ENCODE peak calls at places on chromosome 4, in four cellular contexts. One of them, this sample, is unnamed.
A peak's percentile ranks its signal among the peaks of the same experiment; 100 is the strongest.

GRCh38 chr4:148015058-148015457 is 283.2 kb downstream of the ARHGAP10 start:
- DNase-seq in H1: no peak
- DNase-seq in SK-N-SH: no peak
- DNase-seq in K562: no peak
- DNase-seq in this sample: no peak

GRCh38 chr4:113835005-113835404 is 73.5 kb upstream of the CAMK2D start:
- DNase-seq in H1: no peak
- DNase-seq in K562: no peak
- DNase-seq in SK-N-SH: no peak
- DNase-seq in this sample: no peak

GRCh38 chr4:139550724-139551429 is 5.1 kb downstream of the SETD7 start:
- DNase-seq in H1: no peak
- DNase-seq in K562: no peak
- DNase-seq in SK-N-SH: no peak
- DNase-seq in this sample: peak; percentile 27

GRCh38 chr4:126223784-126224407 is 909.1 kb downstream of the FAT4 start:
- DNase-seq in SK-N-SH: no peak
- DNase-seq in K562: peak; percentile 9
- DNase-seq in H1: no peak
- DNase-seq in this sample: no peak

GRCh38 chr4:1400861-1401408 is 5.3 kb downstream of the NKX1-1 start:
- DNase-seq in H1: no peak
- DNase-seq in K562: no peak
- DNase-seq in SK-N-SH: peak; percentile 30
- DNase-seq in this sample: peak; percentile 14

GRCh38 chr4:71833175-71833900 is 49.5 kb upstream of the GC start:
- DNase-seq in H1: no peak
- DNase-seq in SK-N-SH: no peak
- DNase-seq in K562: peak; percentile 9
- DNase-seq in this sample: no peak

GRCh38 chr4:55549888-55550287 is 3.2 kb upstream of the CLOCK start:
- DNase-seq in K562: no peak
- DNase-seq in H1: no peak
- DNase-seq in SK-N-SH: no peak
- DNase-seq in this sample: no peak

GRCh38 chr4:27123050-27123768 is 262.6 kb downstream of the STIM2 start:
- DNase-seq in K562: no peak
- DNase-seq in H1: peak; percentile 69
- DNase-seq in SK-N-SH: no peak
- DNase-seq in this sample: peak; percentile 34

GRCh38 chr4:2807571-2807970 is 14.7 kb downstream of the SH3BP2 start:
- DNase-seq in H1: no peak
- DNase-seq in SK-N-SH: no peak
- DNase-seq in K562: no peak
- DNase-seq in this sample: no peak

GRCh38 chr4:126799971-126800722 is 832.6 kb upstream of the INTU start:
- DNase-seq in K562: no peak
- DNase-seq in H1: no peak
- DNase-seq in SK-N-SH: no peak
- DNase-seq in this sample: no peak

GRCh38 chr4:15436515-15436914 is 8.7 kb downstream of the C1QTNF7 start:
- DNase-seq in K562: no peak
- DNase-seq in SK-N-SH: peak; percentile 32
- DNase-seq in H1: no peak
- DNase-seq in this sample: no peak

GRCh38 chr4:153115322-153116100 is 88.7 kb upstream of the TRIM2 start:
- DNase-seq in SK-N-SH: no peak
- DNase-seq in H1: no peak
- DNase-seq in K562: no peak
- DNase-seq in this sample: no peak

GRCh38 chr4:9866931-9867330 is 85.5 kb downstream of the DRD5 start:
- DNase-seq in K562: no peak
- DNase-seq in H1: no peak
- DNase-seq in SK-N-SH: no peak
- DNase-seq in this sample: no peak

GRCh38 chr4:146346276-146346675 is 131.9 kb downstream of the REELD1 start:
- DNase-seq in H1: no peak
- DNase-seq in SK-N-SH: no peak
- DNase-seq in K562: no peak
- DNase-seq in this sample: no peak

GRCh38 chr4:77701111-77701510 is 95.5 kb downstream of the CXCL13 start:
- DNase-seq in K562: no peak
- DNase-seq in H1: no peak
- DNase-seq in SK-N-SH: no peak
- DNase-seq in this sample: no peak

GRCh38 chr4:42995343-42995944 is 102.9 kb downstream of the GRXCR1 start:
- DNase-seq in SK-N-SH: peak; percentile 57
- DNase-seq in H1: no peak
- DNase-seq in K562: peak; percentile 13
- DNase-seq in this sample: no peak
- TF ChIP-seq TEAD4 in SK-N-SH: no peak
- TF ChIP-seq TEAD4 in H1: no peak
- TF ChIP-seq TEAD4 in K562: no peak
- TF ChIP-seq TEAD4 in this sample: no peak

DNA sequence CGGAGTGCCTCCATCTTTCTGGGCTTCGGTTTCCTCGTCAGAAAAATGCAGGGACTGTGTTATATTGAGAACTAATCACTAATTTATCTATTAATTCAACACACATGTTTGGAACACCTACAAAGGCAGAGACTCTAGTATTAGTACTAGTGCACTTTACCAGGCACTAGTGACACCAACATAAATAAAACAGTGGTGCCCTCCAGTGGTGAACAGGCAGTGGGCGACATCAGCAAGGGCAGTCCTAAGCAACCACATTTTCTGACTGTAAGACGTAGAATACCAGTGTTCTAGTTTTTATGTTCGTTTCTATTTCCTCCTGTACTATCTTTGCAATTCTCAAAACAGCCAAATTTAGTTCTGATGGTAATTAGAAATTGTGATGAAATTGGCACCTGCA is 69.1 kb upstream of the UCP1 start:
- DNase-seq in K562: peak; percentile 49
- DNase-seq in H1: no peak
- DNase-seq in SK-N-SH: peak; percentile 69
- DNase-seq in this sample: peak; percentile 45
- TF ChIP-seq TEAD4 in K562: no peak
- TF ChIP-seq TEAD4 in H1: no peak
- TF ChIP-seq TEAD4 in SK-N-SH: no peak
- TF ChIP-seq TEAD4 in this sample: no peak

GRCh38 chr4:135775909-135776308 is 1574.3 kb upstream of the PABPC4L start:
- DNase-seq in K562: no peak
- DNase-seq in H1: no peak
- DNase-seq in SK-N-SH: no peak
- DNase-seq in this sample: no peak

DNA sequence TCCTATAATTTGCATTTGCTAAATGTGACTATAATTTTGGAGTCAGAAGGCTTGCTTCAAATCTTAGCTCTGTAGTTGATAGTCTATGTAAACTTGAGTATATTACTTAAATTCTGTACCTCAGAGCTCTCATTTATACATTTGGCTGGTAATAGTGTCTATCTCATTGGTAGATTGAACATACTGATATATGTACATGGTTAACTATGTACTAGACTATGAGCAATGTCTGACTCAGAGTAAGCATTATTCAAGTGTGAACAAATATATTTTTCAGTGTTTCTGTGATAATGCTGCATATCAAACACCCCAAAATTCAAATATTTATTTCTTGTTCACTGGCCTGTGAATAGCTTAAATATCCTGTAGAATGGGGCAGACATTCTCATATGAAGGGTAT is 1568.9 kb upstream of the PABPC4L start:
- DNase-seq in SK-N-SH: no peak
- DNase-seq in H1: no peak
- DNase-seq in K562: no peak
- DNase-seq in this sample: no peak
- TF ChIP-seq TEAD4 in SK-N-SH: no peak
- TF ChIP-seq TEAD4 in H1: no peak
- TF ChIP-seq TEAD4 in K562: no peak
- TF ChIP-seq TEAD4 in this sample: no peak

GRCh38 chr4:7476820-7477219 is 42.1 kb upstream of the PSAPL1 start:
- DNase-seq in K562: no peak
- DNase-seq in SK-N-SH: no peak
- DNase-seq in H1: no peak
- DNase-seq in this sample: no peak
- TF ChIP-seq TEAD4 in K562: no peak
- TF ChIP-seq TEAD4 in SK-N-SH: no peak
- TF ChIP-seq TEAD4 in H1: no peak
- TF ChIP-seq TEAD4 in this sample: no peak

GRCh38 chr4:61440306-61440705 is 240.2 kb downstream of the ADGRL3 start:
- DNase-seq in K562: no peak
- DNase-seq in SK-N-SH: no peak
- DNase-seq in H1: no peak
- DNase-seq in this sample: no peak
- TF ChIP-seq TEAD4 in K562: no peak
- TF ChIP-seq TEAD4 in SK-N-SH: no peak
- TF ChIP-seq TEAD4 in H1: no peak
- TF ChIP-seq TEAD4 in this sample: no peak

GRCh38 chr4:186554890-186555827 is at the start of gene MTNR1A:
- DNase-seq in SK-N-SH: peak; percentile 48
- DNase-seq in K562: no peak
- DNase-seq in H1: no peak
- DNase-seq in this sample: peak; percentile 70

GRCh38 chr4:186554485-186554884 is 882 bp downstream of the MTNR1A start:
- DNase-seq in SK-N-SH: no peak
- DNase-seq in H1: no peak
- DNase-seq in K562: no peak
- DNase-seq in this sample: peak; percentile 52

GRCh38 chr4:186551849-186552248 is 3.5 kb downstream of the MTNR1A start:
- DNase-seq in K562: no peak
- DNase-seq in SK-N-SH: no peak
- DNase-seq in H1: no peak
- DNase-seq in this sample: no peak

GRCh38 chr4:186557061-186557460 is 1.7 kb upstream of the MTNR1A start:
- DNase-seq in H1: no peak
- DNase-seq in K562: no peak
- DNase-seq in SK-N-SH: no peak
- DNase-seq in this sample: no peak

DNA sequence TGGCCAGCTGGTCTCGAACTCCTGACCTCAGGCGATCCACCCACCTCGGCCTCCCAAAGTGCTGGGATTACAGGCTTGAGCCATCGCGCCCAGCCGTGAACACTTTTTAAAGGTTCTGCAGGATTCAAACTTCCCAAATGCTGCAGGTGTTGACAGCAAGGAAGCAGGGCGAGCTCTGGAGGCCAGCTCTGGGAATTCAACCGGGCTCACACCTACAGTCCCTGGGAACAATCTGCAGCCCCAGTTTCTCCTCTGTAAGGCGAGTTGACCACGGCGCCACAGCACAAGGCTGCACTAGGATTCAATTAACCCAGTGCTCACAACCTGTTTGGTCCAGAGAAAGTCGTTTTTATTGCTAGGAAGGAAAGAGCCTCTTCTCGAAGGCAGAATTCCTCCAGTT is 1.6 kb downstream of the MTNR1A start:
- DNase-seq in K562: no peak
- DNase-seq in H1: no peak
- DNase-seq in SK-N-SH: no peak
- DNase-seq in this sample: peak; percentile 43
- TF ChIP-seq TEAD4 in K562: no peak
- TF ChIP-seq TEAD4 in H1: no peak
- TF ChIP-seq TEAD4 in SK-N-SH: no peak
- TF ChIP-seq TEAD4 in this sample: no peak

DNA sequence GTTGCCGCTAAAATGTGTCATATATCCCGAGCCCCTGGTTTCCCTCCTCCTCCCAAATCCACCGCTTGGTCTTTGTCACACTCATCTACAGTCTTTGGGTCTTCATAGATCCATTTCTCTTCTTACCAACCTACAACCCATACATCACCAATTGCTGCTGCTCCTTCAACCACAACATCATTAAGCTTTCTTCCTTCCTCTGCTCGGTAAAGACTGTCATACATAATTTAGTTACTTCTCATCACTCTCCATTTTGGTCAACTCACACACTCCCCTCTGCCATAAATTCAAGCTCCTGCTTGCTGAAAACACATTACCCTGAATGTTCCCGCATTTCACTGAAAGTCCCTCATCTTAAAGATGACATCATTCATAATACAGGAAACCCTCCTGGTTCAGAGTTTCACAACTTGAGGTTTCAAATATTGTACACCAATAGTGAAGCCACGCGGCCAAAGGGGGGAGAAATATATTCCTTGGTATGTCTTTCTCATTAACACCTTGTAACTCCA is 1.7 kb upstream of the DCTD start:
- DNase-seq in K562: no peak
- DNase-seq in H1: no peak
- DNase-seq in SK-N-SH: no peak
- DNase-seq in this sample: no peak
- TF ChIP-seq TEAD4 in K562: no peak
- TF ChIP-seq TEAD4 in H1: no peak
- TF ChIP-seq TEAD4 in SK-N-SH: no peak
- TF ChIP-seq TEAD4 in this sample: no peak

GRCh38 chr4:6180841-6181631 is 19.3 kb downstream of the JAKMIP1 start:
- DNase-seq in H1: no peak
- DNase-seq in K562: no peak
- DNase-seq in SK-N-SH: no peak
- DNase-seq in this sample: no peak

GRCh38 chr4:6178757-6179156 is 21.6 kb downstream of the JAKMIP1 start:
- DNase-seq in SK-N-SH: no peak
- DNase-seq in H1: no peak
- DNase-seq in K562: no peak
- DNase-seq in this sample: no peak

GRCh38 chr4:6175426-6175825 is 24.9 kb downstream of the JAKMIP1 start:
- DNase-seq in SK-N-SH: no peak
- DNase-seq in K562: no peak
- DNase-seq in H1: no peak
- DNase-seq in this sample: no peak

GRCh38 chr4:6179362-6179761 is 21.0 kb downstream of the JAKMIP1 start:
- DNase-seq in K562: no peak
- DNase-seq in SK-N-SH: no peak
- DNase-seq in H1: no peak
- DNase-seq in this sample: no peak

DNA sequence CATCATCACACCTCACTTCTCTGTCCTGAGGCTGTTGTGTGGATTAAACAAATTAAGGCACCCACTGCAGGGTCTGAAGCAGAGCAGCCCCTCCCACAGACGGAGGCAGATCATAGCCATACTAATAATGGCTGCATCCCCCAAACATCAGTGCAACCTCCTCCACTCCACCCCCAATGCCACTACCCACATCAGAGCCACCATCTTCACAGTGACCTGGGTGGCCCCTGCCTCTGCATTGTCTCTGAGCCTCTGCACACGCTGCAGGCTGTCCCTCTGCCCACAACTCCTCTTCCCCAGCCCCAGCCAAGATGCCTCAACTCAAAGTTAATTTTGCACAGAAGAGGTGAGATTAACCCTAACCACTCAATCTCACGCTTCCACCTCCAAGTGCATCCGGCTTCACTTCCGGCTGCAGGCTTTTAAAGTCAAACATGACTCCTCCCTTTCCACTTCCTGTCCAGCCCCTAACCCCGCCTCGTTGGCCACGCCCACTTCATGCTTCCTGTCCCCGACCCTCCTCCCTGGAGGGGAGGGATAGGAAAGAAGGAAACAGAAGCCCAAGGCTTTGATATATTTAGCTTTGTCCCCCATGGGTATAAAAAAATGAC is 22.7 kb downstream of the JAKMIP1 start:
- DNase-seq in H1: no peak
- DNase-seq in K562: peak; percentile 19
- DNase-seq in SK-N-SH: no peak
- DNase-seq in this sample: peak; percentile 34
- TF ChIP-seq TEAD4 in H1: no peak
- TF ChIP-seq TEAD4 in K562: no peak
- TF ChIP-seq TEAD4 in SK-N-SH: no peak
- TF ChIP-seq TEAD4 in this sample: no peak

GRCh38 chr4:188722911-188723310 is 583.7 kb downstream of the TRIML1 start:
- DNase-seq in H1: no peak
- DNase-seq in SK-N-SH: no peak
- DNase-seq in K562: no peak
- DNase-seq in this sample: no peak
- TF ChIP-seq TEAD4 in H1: no peak
- TF ChIP-seq TEAD4 in SK-N-SH: no peak
- TF ChIP-seq TEAD4 in K562: no peak
- TF ChIP-seq TEAD4 in this sample: no peak

This sample was measured in WTC11.